ENCODE peak calls at places on chromosome 9, in six cellular contexts. Y is stromal cell of bone marrow, H is NCI-H1694, B is skeletal muscle cell, T is AG04450, Q is ELR. I is an unnamed sample.

GRCh38 chr9:98908897-98909634 is 34.6 kb upstream of the COL15A1 start:
- DNase-seq in Y (peak; percentile 68), H (no peak), B (peak; percentile 78), T (peak; percentile 57), Q (peak; percentile 27), I (no peak)

GRCh38 chr9:122334916-122335315 is 35.9 kb upstream of the PTGS1 start:
- DNase-seq in Y (no peak), H (no peak), B (no peak), T (no peak), Q (peak; percentile 13), I (no peak)

GRCh38 chr9:118170032-118170955 is 466.1 kb downstream of the TLR4 start:
- DNase-seq in Y (peak; percentile 58), H (peak; percentile 48), B (peak; percentile 17), T (no peak), Q (peak; percentile 24), I (peak; percentile 0)

GRCh38 chr9:36823466-36823865 is 210.6 kb downstream of the PAX5 start:
- DNase-seq in Y (no peak), H (no peak), B (no peak), T (no peak), Q (no peak), I (no peak)

GRCh38 chr9:109232449-109232848 is 65.4 kb upstream of the FRRS1L start:
- DNase-seq in Y (peak; percentile 65), H (no peak), B (peak; percentile 28), T (no peak), Q (peak; percentile 82), I (no peak)

GRCh38 chr9:134938346-134939079 is 20.8 kb upstream of the FCN1 start:
- DNase-seq in Y (no peak), H (no peak), B (no peak), T (no peak), Q (no peak), I (no peak)

GRCh38 chr9:22244141-22245011 is 202.2 kb upstream of the DMRTA1 start:
- DNase-seq in Y (peak; percentile 37), H (peak; percentile 61), B (no peak), T (no peak), Q (peak; percentile 82), I (peak; percentile 33)

GRCh38 chr9:93119953-93120845 is 13.9 kb downstream of the NINJ1 start:
- DNase-seq in Y (peak; percentile 87), H (no peak), B (peak; percentile 81), T (peak; percentile 85), Q (peak; percentile 98), I (peak; percentile 55)

GRCh38 chr9:5764130-5764868 is 68.6 kb downstream of the ERMP1 start:
- DNase-seq in Y (no peak), H (no peak), B (no peak), T (no peak), Q (no peak), I (no peak)